ENCODE peak calls at places on chromosome 6, in seven cellular contexts. Q, K, B, J, Y, A and M are unnamed samples.

GRCh38 chr6:75563032-75563431 is 38.6 kb upstream of the SENP6 start:
- DNase-seq in Q (peak; percentile 32), K (no peak), B (peak; percentile 3), J (peak; percentile 42), Y (no peak), A (no peak), M (peak; percentile 59)

GRCh38 chr6:89483111-89483720 is 50.3 kb downstream of the ANKRD6 start:
- DNase-seq in Q (peak; percentile 56), K (no peak), B (no peak), J (no peak), Y (no peak), A (no peak), M (peak; percentile 66)

GRCh38 chr6:67680297-67680932 is 954.7 kb upstream of the ADGRB3 start:
- DNase-seq in Q (no peak), K (peak; percentile 28), B (no peak), J (no peak), Y (no peak), A (no peak), M (no peak)

GRCh38 chr6:138222901-138223546 is 4.7 kb upstream of the PBOV1 start:
- DNase-seq in Q (no peak), K (no peak), B (no peak), J (no peak), Y (no peak), A (no peak), M (no peak)

GRCh38 chr6:82959385-82959941 is 106.2 kb downstream of the UBE3D start:
- DNase-seq in Q (no peak), K (no peak), B (no peak), J (no peak), Y (no peak), A (no peak), M (peak; percentile 46)

GRCh38 chr6:120410586-120410985 is 923.7 kb downstream of the TBC1D32 start:
- DNase-seq in Q (no peak), K (no peak), B (no peak), J (no peak), Y (no peak), A (no peak), M (no peak)

GRCh38 chr6:41011673-41012072 is 27.3 kb downstream of the UNC5CL start:
- DNase-seq in Q (no peak), K (no peak), B (no peak), J (no peak), Y (no peak), A (no peak), M (no peak)

GRCh38 chr6:396126-396520 is 4.6 kb downstream of the IRF4 start:
- DNase-seq in Q (no peak), K (no peak), B (no peak), J (no peak), Y (no peak), A (no peak), M (no peak)

GRCh38 chr6:40349566-40350192 is 237.5 kb downstream of the LRFN2 start:
- DNase-seq in Q (no peak), K (no peak), B (no peak), J (no peak), Y (no peak), A (no peak), M (no peak)

GRCh38 chr6:3912366-3913076 is 63.3 kb downstream of the FAM50B start:
- DNase-seq in Q (no peak), K (no peak), B (no peak), J (no peak), Y (no peak), A (no peak), M (no peak)

GRCh38 chr6:134199848-134200606 is 117.9 kb downstream of the SGK1 start:
- DNase-seq in Q (no peak), K (no peak), B (no peak), J (no peak), Y (no peak), A (no peak), M (no peak)

GRCh38 chr6:65557224-65557623 is 149.8 kb downstream of the EYS start:
- DNase-seq in Q (no peak), K (no peak), B (no peak), J (no peak), Y (no peak), A (no peak), M (no peak)

GRCh38 chr6:140601409-140601808 is 1227.0 kb upstream of the CITED2 start:
- DNase-seq in Q (no peak), K (no peak), B (no peak), J (no peak), Y (no peak), A (no peak), M (no peak)

GRCh38 chr6:151681426-151682059 is 125.9 kb upstream of the ESR1 start:
- DNase-seq in Q (no peak), K (no peak), B (no peak), J (no peak), Y (no peak), A (no peak), M (no peak)

GRCh38 chr6:122818866-122819265 is 29.8 kb downstream of the SMPDL3A start:
- DNase-seq in Q (no peak), K (no peak), B (no peak), J (no peak), Y (no peak), A (no peak), M (no peak)

GRCh38 chr6:45886776-45887175 is 128.9 kb downstream of the CLIC5 start:
- DNase-seq in Q (no peak), K (no peak), B (no peak), J (no peak), Y (no peak), A (no peak), M (no peak)

GRCh38 chr6:6235786-6236185 is 84.7 kb downstream of the F13A1 start:
- DNase-seq in Q (no peak), K (no peak), B (no peak), J (no peak), Y (no peak), A (no peak), M (no peak)

GRCh38 chr6:38909020-38909730 is 139.4 kb upstream of the GLP1R start:
- DNase-seq in Q (no peak), K (no peak), B (no peak), J (no peak), Y (no peak), A (no peak), M (no peak)

GRCh38 chr6:32645047-32645703 is 8.0 kb downstream of the HLA-DQA1 start:
- DNase-seq in Q (no peak), K (no peak), B (no peak), J (no peak), Y (no peak), A (no peak), M (no peak)

GRCh38 chr6:90296346-90297123 is at the start of gene BACH2:
- DNase-seq in Q (peak; percentile 96), K (peak; percentile 62), B (peak; percentile 92), J (peak; percentile 78), Y (peak; percentile 90), A (peak; percentile 91), M (peak; percentile 86)

GRCh38 chr6:15770347-15771143 is 107.7 kb upstream of the DTNBP1 start:
- DNase-seq in Q (no peak), K (no peak), B (no peak), J (no peak), Y (no peak), A (no peak), M (no peak)

GRCh38 chr6:35370124-35370741 is 27.9 kb downstream of the PPARD start:
- DNase-seq in Q (no peak), K (peak; percentile 98), B (no peak), J (peak; percentile 40), Y (no peak), A (peak; percentile 80), M (no peak)

GRCh38 chr6:27505209-27506027 is 32.5 kb upstream of the ZNF184 start:
- DNase-seq in Q (peak; percentile 13), K (no peak), B (peak; percentile 59), J (peak; percentile 73), Y (peak; percentile 30), A (no peak), M (peak; percentile 58)

GRCh38 chr6:125868996-125869395 is 78.2 kb downstream of the NCOA7 start:
- DNase-seq in Q (no peak), K (no peak), B (no peak), J (peak; percentile 89), Y (no peak), A (no peak), M (no peak)

GRCh38 chr6:46016063-46016608 is 476 bp upstream of the CLIC5 start:
- DNase-seq in Q (no peak), K (no peak), B (no peak), J (no peak), Y (no peak), A (no peak), M (peak; percentile 23)

GRCh38 chr6:37175332-37176267 is 5.6 kb downstream of the PIM1 start:
- DNase-seq in Q (no peak), K (no peak), B (no peak), J (no peak), Y (no peak), A (no peak), M (no peak)

GRCh38 chr6:10556496-10557391 is 35.6 kb downstream of the GCNT2 start:
- DNase-seq in Q (no peak), K (no peak), B (no peak), J (no peak), Y (no peak), A (no peak), M (no peak)